ENCODE peak calls at places on chromosomes 4 and X, in four cellular contexts. C is HL-60, Q is K562, S is GM12878. R is an unnamed sample.

GRCh38 chr4:147732516-147733193 is 767 bp downstream of the ARHGAP10 start:
- DNase-seq in C (no peak), Q (peak), S (no peak), R (no peak)

GRCh38 chr4:38109896-38110295 is 149.7 kb downstream of the PTTG2 start:
- DNase-seq in C (no peak), Q (no peak), S (no peak), R (no peak)

GRCh38 chr4:1752284-1753041 is 31.1 kb downstream of the TACC3 start:
- DNase-seq in C (peak), Q (peak), S (no peak), R (no peak)

GRCh38 chrX:128057421-128057820 is 5.2 kb upstream of the ACTRT1 start:
- DNase-seq in C (no peak), Q (no peak), S (no peak), R (no peak)

GRCh38 chr4:84150177-84150576 is 348.9 kb downstream of the NKX6-1 start:
- DNase-seq in C (no peak), Q (no peak), S (no peak), R (no peak)

GRCh38 chrX:139094671-139095592 is 383.4 kb upstream of the FGF13 start:
- DNase-seq in C (no peak), Q (no peak), S (no peak), R (no peak)

GRCh38 chr4:866761-867390 is 40.9 kb upstream of the CPLX1 start:
- DNase-seq in C (no peak), Q (no peak), S (no peak), R (no peak)

GRCh38 chr4:84875636-84876371 is 90.7 kb downstream of the WDFY3 start:
- DNase-seq in C (no peak), Q (no peak), S (no peak), R (no peak)

GRCh38 chr4:150308824-150309472 is 230.7 kb downstream of the DCLK2 start:
- DNase-seq in C (no peak), Q (no peak), S (no peak), R (no peak)

GRCh38 chr4:180664766-180665368 is 1578.3 kb upstream of the TENM3 start:
- DNase-seq in C (peak), Q (peak), S (peak), R (peak)

GRCh38 chr4:80989921-80990544 is 40.5 kb upstream of the BMP3 start:
- DNase-seq in C (peak), Q (peak), S (peak), R (peak)

GRCh38 chrX:19964017-19964710 is 26.7 kb downstream of the BCLAF3 start:
- DNase-seq in C (no peak), Q (no peak), S (no peak), R (peak)

GRCh38 chr4:183721207-183722081 is 62.4 kb downstream of the TRAPPC11 start:
- DNase-seq in C (peak), Q (no peak), S (no peak), R (peak)

GRCh38 chrX:102599950-102600579 is 750 bp downstream of the ARMCX5 start:
- DNase-seq in C (no peak), Q (no peak), S (no peak), R (no peak)

GRCh38 chr4:33411182-33411581 is 2691.0 kb downstream of the PCDH7 start:
- DNase-seq in C (no peak), Q (no peak), S (peak), R (no peak)

GRCh38 chr4:6777636-6778281 is 4.8 kb upstream of the KIAA0232 start:
- DNase-seq in C (peak), Q (no peak), S (no peak), R (no peak)

GRCh38 chrX:18833071-18833731 is 125.8 kb downstream of the PPEF1 start:
- DNase-seq in C (no peak), Q (no peak), S (no peak), R (no peak)

GRCh38 chr4:94856030-94856429 is 98.3 kb downstream of the BMPR1B start:
- DNase-seq in C (no peak), Q (no peak), S (no peak), R (no peak)

GRCh38 chr4:15130441-15130840 is 128.2 kb downstream of the CPEB2 start:
- DNase-seq in C (no peak), Q (no peak), S (no peak), R (no peak)

GRCh38 chrX:38636949-38637819 is 75.8 kb downstream of the TSPAN7 start:
- DNase-seq in C (no peak), Q (no peak), S (no peak), R (no peak)

GRCh38 chrX:107228486-107228819 is 22.0 kb downstream of the DNAAF6 start:
- DNase-seq in C (no peak), Q (no peak), S (no peak), R (no peak)

GRCh38 chrX:154735695-154736393 is 15.0 kb downstream of the GAB3 start:
- DNase-seq in C (no peak), Q (no peak), S (no peak), R (no peak)

GRCh38 chr4:1518997-1519700 is 112.9 kb upstream of the NKX1-1 start:
- DNase-seq in C (no peak), Q (no peak), S (no peak), R (no peak)

GRCh38 chrX:23656684-23657083 is 10.6 kb upstream of the PRDX4 start:
- DNase-seq in C (no peak), Q (no peak), S (no peak), R (no peak)

GRCh38 chr4:74123065-74123728 is 24.2 kb upstream of the CXCL2 start:
- DNase-seq in C (peak), Q (no peak), S (no peak), R (no peak)

GRCh38 chrX:97471071-97471470 is 587.4 kb downstream of the RPA4 start:
- DNase-seq in C (no peak), Q (no peak), S (no peak), R (no peak)

GRCh38 chr4:16641971-16642370 is 256.5 kb downstream of the LDB2 start:
- DNase-seq in C (no peak), Q (no peak), S (no peak), R (no peak)

GRCh38 chr4:98539741-98540140 is 118.7 kb downstream of the TSPAN5 start:
- DNase-seq in C (no peak), Q (no peak), S (no peak), R (no peak)

GRCh38 chrX:57821703-57822375 is 88.4 kb downstream of the ZXDA start:
- DNase-seq in C (peak), Q (peak), S (peak), R (no peak)

GRCh38 chr4:36511785-36512184 is 230.4 kb downstream of the DTHD1 start:
- DNase-seq in C (no peak), Q (no peak), S (no peak), R (no peak)

GRCh38 chr4:113435893-113436292 is 325.6 kb downstream of the CAMK2D start:
- DNase-seq in C (no peak), Q (no peak), S (no peak), R (no peak)

DNA sequence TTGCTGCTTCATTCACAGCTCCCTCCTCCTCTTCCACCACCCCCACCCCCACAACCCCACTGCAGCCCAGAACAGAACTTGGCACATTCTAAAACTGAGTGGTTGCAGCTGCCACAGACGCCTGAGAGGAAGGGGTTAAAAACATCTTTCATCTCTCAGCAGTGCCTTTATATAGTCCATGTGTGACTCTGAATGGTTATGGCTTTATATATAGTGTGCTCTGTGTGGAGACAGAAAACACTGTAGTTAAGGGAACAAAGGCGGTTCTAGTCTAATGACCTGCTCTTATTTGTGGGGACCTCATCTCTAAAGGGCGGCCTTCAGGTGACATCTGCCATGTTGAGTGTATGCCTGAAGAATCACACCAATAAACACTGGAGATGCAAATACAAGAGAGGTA is 144.7 kb downstream of the BCOR start:
- DNase-seq in C (no peak), Q (no peak), S (no peak), R (no peak)
- TF ChIP-seq SPI1 in C (no peak), Q (no peak), S (no peak), R (no peak)

GRCh38 chr4:143616771-143617170 is 83.7 kb downstream of the FREM3 start:
- DNase-seq in C (no peak), Q (no peak), S (peak), R (peak)
- TF ChIP-seq SPI1 in C (no peak), Q (no peak), S (no peak), R (no peak)

DNA sequence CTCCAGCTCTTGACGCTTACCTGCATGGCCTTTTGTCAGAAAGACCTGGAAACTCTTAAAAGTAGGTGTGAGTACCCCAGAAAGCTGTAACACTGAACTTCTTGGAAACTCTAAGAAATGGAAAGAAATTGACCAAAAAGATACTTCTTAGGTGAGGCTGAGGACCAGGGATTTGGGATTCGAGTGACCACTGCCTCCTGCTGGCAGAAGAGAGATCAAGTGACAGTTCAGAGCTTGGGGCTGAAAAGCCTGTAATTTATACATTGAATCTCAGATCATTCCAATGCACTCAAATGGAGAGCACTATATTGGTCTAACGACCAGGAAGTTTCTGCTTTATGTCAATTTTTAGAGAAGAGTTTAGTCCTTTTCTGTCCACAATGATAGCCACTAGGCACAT is 204.6 kb downstream of the PDGFRA start:
- DNase-seq in C (no peak), Q (no peak), S (no peak), R (no peak)
- TF ChIP-seq SPI1 in C (no peak), Q (no peak), S (no peak), R (no peak)

GRCh38 chrX:21167028-21167427 is 207.2 kb upstream of the CNKSR2 start:
- DNase-seq in C (no peak), Q (no peak), S (no peak), R (no peak)

GRCh38 chrX:21168401-21169160 is 205.6 kb upstream of the CNKSR2 start:
- DNase-seq in C (no peak), Q (no peak), S (no peak), R (no peak)

GRCh38 chrX:21166302-21166982 is 207.8 kb upstream of the CNKSR2 start:
- DNase-seq in C (no peak), Q (no peak), S (no peak), R (no peak)
- TF ChIP-seq SPI1 in C (no peak), Q (no peak), S (no peak), R (no peak)

GRCh38 chrX:110183314-110183713 is 134.6 kb downstream of the AMMECR1 start:
- DNase-seq in C (no peak), Q (no peak), S (no peak), R (no peak)

DNA sequence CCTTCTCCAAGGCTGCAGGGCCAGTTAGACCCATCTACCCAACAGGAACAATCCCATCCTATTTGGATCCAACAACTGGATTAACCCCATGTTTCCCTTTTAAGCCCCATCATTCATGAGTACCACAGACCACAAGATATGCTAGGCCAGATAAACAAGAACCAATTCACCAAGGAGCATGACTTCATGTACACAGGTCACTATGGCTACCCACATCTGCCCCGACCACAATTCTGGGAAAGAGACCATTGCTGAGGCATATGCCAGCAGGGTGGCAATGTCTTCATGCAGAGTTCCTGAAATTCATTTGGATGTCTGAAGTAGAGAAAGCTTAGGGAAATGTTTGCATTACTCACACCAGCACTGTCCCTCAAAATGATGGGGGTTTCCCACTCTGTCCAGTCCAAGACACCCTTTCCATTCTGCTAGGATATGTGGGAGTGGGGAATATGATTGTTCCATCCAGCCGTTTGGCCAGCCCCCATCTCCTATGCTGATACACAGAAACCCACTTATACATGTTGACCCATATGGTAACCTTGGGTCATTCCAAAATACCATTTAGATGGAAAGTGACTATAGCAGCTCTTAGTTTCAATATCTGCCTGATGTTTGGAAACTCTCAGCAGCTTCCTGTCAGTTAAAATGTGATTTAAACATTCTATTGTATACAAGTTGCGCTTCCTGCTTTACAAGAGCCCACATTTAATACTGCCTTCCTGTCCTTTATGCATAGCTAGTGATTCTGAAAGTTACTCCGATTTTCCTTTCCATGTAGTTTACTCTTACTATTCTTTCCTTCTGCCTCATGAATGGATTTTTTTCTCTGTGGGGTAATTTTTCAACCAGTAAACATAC is 129.0 kb downstream of the AMMECR1 start:
- DNase-seq in C (no peak), Q (no peak), S (no peak), R (no peak)
- TF ChIP-seq SPI1 in C (no peak), Q (no peak), S (no peak), R (peak)

GRCh38 chr4:45661893-45662292 is 462.0 kb downstream of the GABRG1 start:
- DNase-seq in C (no peak), Q (no peak), S (no peak), R (no peak)
- TF ChIP-seq SPI1 in C (no peak), Q (no peak), S (no peak), R (no peak)

GRCh38 chr4:101279377-101279871 is 67.9 kb downstream of the PPP3CA start:
- DNase-seq in C (no peak), Q (no peak), S (no peak), R (no peak)
- TF ChIP-seq SPI1 in C (no peak), Q (no peak), S (no peak), R (no peak)

DNA sequence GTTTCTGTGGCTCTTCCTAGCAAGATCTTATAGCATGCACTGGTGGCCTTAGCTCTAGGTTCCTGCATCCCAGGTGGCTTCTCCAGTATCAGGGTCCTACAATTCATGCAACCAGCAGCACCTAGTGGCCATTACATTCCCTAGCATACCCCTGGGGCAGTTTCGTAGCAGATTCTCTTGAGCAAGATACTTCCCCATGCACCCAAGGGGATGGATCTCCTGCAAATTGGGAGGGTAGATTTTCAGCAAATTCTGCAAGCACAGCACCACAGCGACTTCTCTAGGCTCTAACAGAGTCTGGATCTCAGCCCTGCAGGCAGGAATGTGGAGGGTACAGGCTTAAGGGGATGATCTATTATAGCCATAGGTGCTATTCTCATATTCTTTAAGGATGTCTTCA is 13.1 kb upstream of the SLC9B1 start:
- DNase-seq in C (peak), Q (peak), S (no peak), R (no peak)
- TF ChIP-seq SPI1 in C (no peak), Q (no peak), S (no peak), R (no peak)

GRCh38 chr4:148922497-148922896 is 480.3 kb upstream of the NR3C2 start:
- DNase-seq in C (no peak), Q (no peak), S (no peak), R (no peak)
- TF ChIP-seq SPI1 in C (no peak), Q (no peak), S (no peak), R (no peak)

GRCh38 chr4:54063737-54064316 is 578 bp downstream of the CHIC2 start:
- DNase-seq in C (no peak), Q (peak), S (no peak), R (peak)
- TF ChIP-seq SPI1 in C (no peak), Q (no peak), S (peak), R (no peak)